ENCODE peak calls at places on chromosomes 5 and 9, in four cellular contexts. Y is SK-N-DZ, P is T-helper 1 cell, F is germinal center. J is an unnamed sample.

GRCh38 chr5:52199833-52200232 is 587.9 kb upstream of the ITGA1 start:
- DNase-seq in Y (no peak), P (no peak), F (no peak), J (no peak)

GRCh38 chr9:109001275-109001676 is 12.0 kb downstream of the CTNNAL1 start:
- DNase-seq in Y (no peak), P (no peak), F (no peak), J (no peak)

GRCh38 chr5:139745121-139745799 is 50.3 kb upstream of the PSD2 start:
- DNase-seq in Y (no peak), P (no peak), F (no peak), J (peak; percentile 55)

GRCh38 chr9:91098203-91098602 is 263.5 kb downstream of the AUH start:
- DNase-seq in Y (no peak), P (no peak), F (no peak), J (no peak)

GRCh38 chr9:91199739-91200497 is 161.8 kb downstream of the AUH start:
- DNase-seq in Y (no peak), P (no peak), F (no peak), J (no peak)

GRCh38 chr9:4206718-4207117 is 93.2 kb downstream of the GLIS3 start:
- DNase-seq in Y (no peak), P (no peak), F (no peak), J (no peak)

GRCh38 chr9:88706193-88707112 is 171.5 kb downstream of the NXNL2 start:
- DNase-seq in Y (no peak), P (no peak), F (no peak), J (peak; percentile 62)

GRCh38 chr9:22986556-22986955 is 539.9 kb downstream of the DMRTA1 start:
- DNase-seq in Y (no peak), P (no peak), F (no peak), J (no peak)

GRCh38 chr9:76996700-76997099 is 22.8 kb upstream of the FOXB2 start:
- DNase-seq in Y (peak; percentile 72), P (no peak), F (no peak), J (peak; percentile 75)

GRCh38 chr9:136229096-136230065 is 16.2 kb downstream of the QSOX2 start:
- DNase-seq in Y (no peak), P (no peak), F (no peak), J (no peak)

GRCh38 chr5:55903121-55903701 is 52.1 kb downstream of the IL31RA start:
- DNase-seq in Y (no peak), P (peak; percentile 38), F (no peak), J (no peak)

GRCh38 chr5:114361724-114362196 is at the start of gene KCNN2:
- DNase-seq in Y (peak; percentile 96), P (no peak), F (peak; percentile 8), J (peak; percentile 58)

J was measured in BE2C.